ENCODE peak calls at places on chromosomes 12 and 14, in five cellular contexts. S, H, T, I and N are unnamed samples.

GRCh38 chr14:91409991-91410401 is 7.6 kb downstream of the CCDC88C start:
- DNase-seq in S (no peak), T (no peak), I (no peak), H (no peak), N (no peak)

GRCh38 chr12:48857278-48857994 is 5.5 kb upstream of the DDX23 start:
- DNase-seq in S (no peak), I (no peak), T (no peak), H (no peak), N (no peak)

GRCh38 chr12:79997115-79997805 is 62.4 kb upstream of the PPP1R12A start:
- DNase-seq in T (no peak), S (no peak), H (no peak), I (peak), N (no peak)

GRCh38 chr14:92703516-92703915 is 44.9 kb downstream of the LGMN start:
- DNase-seq in T (no peak), H (no peak), I (no peak), S (no peak), N (no peak)

GRCh38 chr12:53961025-53961761 is 6.5 kb downstream of the HOXC12 start:
- DNase-seq in S (no peak), T (no peak), I (no peak), H (no peak), N (no peak)

GRCh38 chr12:68178184-68178583 is 18.6 kb upstream of the IFNG start:
- DNase-seq in I (peak), S (no peak), T (no peak), H (no peak), N (no peak)

GRCh38 chr14:105056303-105056831 is 8.9 kb downstream of the GPR132 start:
- DNase-seq in I (no peak), S (no peak), H (no peak), T (no peak), N (no peak)

GRCh38 chr12:48331389-48331788 is 19.3 kb downstream of the ZNF641 start:
- DNase-seq in H (no peak), T (no peak), I (peak), S (no peak), N (no peak)